ENCODE peak calls at places on chromosome 22, in six cellular contexts. A is lung, S is colonic mucosa, L is brain microvascular endothelial cell, Z is right lobe of liver, C is PC-3. H is an unnamed sample.
A peak's percentile ranks its signal among the peaks of the same experiment; 100 is the strongest.

GRCh38 chr22:20062766-20063083 is 17.3 kb upstream of the DGCR8 start:
- DNase-seq in A (no peak), S (no peak), L (peak; percentile 29), Z (no peak), C (peak; percentile 42), H (no peak)

GRCh38 chr22:44436656-44437492 is 61.2 kb downstream of the RTL6 start:
- DNase-seq in A (no peak), S (no peak), L (no peak), Z (no peak), C (no peak), H (no peak)

GRCh38 chr22:38872831-38873248 is 824 bp upstream of the CBX6 start:
- DNase-seq in A (peak; percentile 68), S (peak; percentile 49), L (no peak), Z (peak; percentile 56), C (no peak), H (no peak)

GRCh38 chr22:20128619-20128901 is 3.0 kb upstream of the ZDHHC8 start:
- DNase-seq in A (no peak), S (no peak), L (no peak), Z (no peak), C (no peak), H (no peak)

GRCh38 chr22:25105817-25106650 is 93.6 kb upstream of the CRYBB3 start:
- DNase-seq in A (no peak), S (no peak), L (no peak), Z (no peak), C (no peak), H (no peak)

GRCh38 chr22:46145361-46145851 is 4.9 kb upstream of the PPARA start:
- DNase-seq in A (no peak), S (no peak), L (no peak), Z (no peak), C (no peak), H (no peak)

GRCh38 chr22:50734343-50734771 is 3.6 kb upstream of the ACR start:
- DNase-seq in A (no peak), S (no peak), L (no peak), Z (no peak), C (no peak), H (no peak)

GRCh38 chr22:44689173-44689572 is 12.8 kb upstream of the PRR5 start:
- DNase-seq in A (no peak), S (no peak), L (no peak), Z (no peak), C (no peak), H (no peak)

GRCh38 chr22:19129871-19130270 is 1.2 kb upstream of the TSSK2 start:
- DNase-seq in A (no peak), S (no peak), L (no peak), Z (no peak), C (no peak), H (no peak)

GRCh38 chr22:19870153-19871022 is 15.7 kb upstream of the GNB1L start:
- DNase-seq in A (no peak), S (peak; percentile 16), L (no peak), Z (peak; percentile 17), C (no peak), H (no peak)

GRCh38 chr22:44181912-44182590 is 1.3 kb downstream of the PARVG start:
- DNase-seq in A (no peak), S (no peak), L (no peak), Z (no peak), C (no peak), H (no peak)

GRCh38 chr22:11627436-11627797 is 3900.6 kb upstream of the OR11H1 start:
- DNase-seq in A (no peak), S (no peak), L (no peak), Z (no peak), C (no peak), H (no peak)

GRCh38 chr22:42280836-42281235 is 10.4 kb upstream of the TCF20 start:
- DNase-seq in A (no peak), S (no peak), L (no peak), Z (no peak), C (no peak), H (no peak)

GRCh38 chr22:19121631-19122142 is 525 bp downstream of the DGCR2 start:
- DNase-seq in A (peak; percentile 69), S (peak; percentile 59), L (peak; percentile 19), Z (peak; percentile 69), C (peak; percentile 22), H (peak; percentile 21)

GRCh38 chr22:50051930-50052329 is 6.2 kb downstream of the TTLL8 start:
- DNase-seq in A (no peak), S (no peak), L (no peak), Z (peak; percentile 4), C (no peak), H (no peak)

GRCh38 chr22:43133401-43133800 is 9.8 kb downstream of the MCAT start:
- DNase-seq in A (no peak), S (no peak), L (no peak), Z (no peak), C (no peak), H (no peak)

DNA sequence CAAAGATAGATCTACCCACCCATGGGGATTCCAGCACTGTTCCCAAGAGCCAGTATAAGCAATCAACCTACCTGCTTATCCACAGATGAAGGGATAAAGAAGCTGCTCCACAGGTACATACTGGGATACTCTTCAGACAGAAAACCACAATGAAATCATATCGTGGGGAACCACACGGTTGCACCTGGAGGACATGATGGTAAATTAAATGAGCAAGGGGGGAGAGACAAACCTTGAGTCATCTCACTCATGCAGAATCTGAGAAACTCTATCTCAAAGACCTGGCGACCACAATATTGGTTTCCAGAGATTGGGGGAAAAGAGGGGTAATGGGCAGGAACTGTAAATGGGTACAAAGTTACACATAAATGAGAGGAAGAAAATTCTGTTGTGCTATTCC is 14.5 kb downstream of the RGL4 start:
- DNase-seq in A (no peak), S (no peak), L (no peak), Z (no peak), C (no peak), H (no peak)
- H3K36me3 ChIP-seq in A (peaks cover 32% of the 10 kb centered on the region), S (peaks cover 4% of the 10 kb centered on the region), L (peaks cover 46% of the 10 kb centered on the region), Z (peaks cover 25% of the 10 kb centered on the region), C (peaks cover 14% of the 10 kb centered on the region), H (no peaks in the 10 kb centered on the region)

GRCh38 chr22:28976588-28976987 is 85.0 kb downstream of the C22orf31 start:
- DNase-seq in A (no peak), S (no peak), L (peak; percentile 32), Z (no peak), C (peak; percentile 74), H (no peak)
- H3K27ac ChIP-seq in A (peak overlapping the region; percentile 14), S (no peak overlapping the region), L (peak overlapping the region; percentile 19), Z (no peak overlapping the region), C (peak overlapping the region; percentile 2), H (no peak overlapping the region)

GRCh38 chr22:47918936-47919505 is 1156.6 kb downstream of the TBC1D22A start:
- DNase-seq in A (no peak), S (no peak), L (no peak), Z (no peak), C (no peak), H (no peak)
- H3K36me3 ChIP-seq in A (no peaks in the 10 kb centered on the region), S (no peaks in the 10 kb centered on the region), L (no peaks in the 10 kb centered on the region), Z (no peaks in the 10 kb centered on the region), C (no peaks in the 10 kb centered on the region), H (no peaks in the 10 kb centered on the region)

DNA sequence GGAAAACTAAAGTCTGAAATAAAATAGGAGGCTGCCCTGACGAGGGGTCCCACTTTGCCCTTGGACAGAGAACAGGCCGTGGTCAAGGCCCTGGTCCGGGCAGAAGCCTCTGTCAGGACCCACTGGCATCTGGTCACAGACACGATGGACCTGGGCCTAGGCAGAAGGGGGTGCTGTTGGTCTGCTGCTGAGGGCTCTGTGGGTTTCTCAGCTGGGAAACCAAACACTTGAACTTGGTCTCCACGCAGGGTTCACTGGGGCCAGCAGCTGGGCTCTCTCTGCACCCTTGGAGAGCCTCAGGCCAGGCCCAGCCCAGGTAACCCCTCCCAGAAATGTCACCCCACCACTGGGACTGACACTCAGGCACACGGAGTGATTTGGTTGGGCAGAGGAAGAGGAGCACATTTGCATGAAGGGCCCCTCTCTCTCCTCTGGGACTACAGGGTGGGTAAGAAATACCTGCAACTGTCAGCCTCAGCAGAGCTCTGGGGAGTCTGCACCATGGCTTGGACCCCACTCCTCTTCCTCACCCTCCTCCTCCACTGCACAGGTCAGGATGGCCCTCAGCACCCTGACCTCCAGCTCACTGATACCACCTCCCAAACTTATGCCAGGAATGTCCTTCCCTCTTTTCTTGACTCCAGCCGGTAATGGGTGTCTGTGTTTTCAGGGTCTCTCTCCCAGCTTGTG is 48.1 kb upstream of the TOP3B start:
- DNase-seq in A (no peak), S (no peak), L (no peak), Z (no peak), C (no peak), H (peak; percentile 33)
- H3K27ac ChIP-seq in A (no peak overlapping the region), S (no peak overlapping the region), L (no peak overlapping the region), Z (no peak overlapping the region), C (no peak overlapping the region), H (peak overlapping the region; percentile 37)

DNA sequence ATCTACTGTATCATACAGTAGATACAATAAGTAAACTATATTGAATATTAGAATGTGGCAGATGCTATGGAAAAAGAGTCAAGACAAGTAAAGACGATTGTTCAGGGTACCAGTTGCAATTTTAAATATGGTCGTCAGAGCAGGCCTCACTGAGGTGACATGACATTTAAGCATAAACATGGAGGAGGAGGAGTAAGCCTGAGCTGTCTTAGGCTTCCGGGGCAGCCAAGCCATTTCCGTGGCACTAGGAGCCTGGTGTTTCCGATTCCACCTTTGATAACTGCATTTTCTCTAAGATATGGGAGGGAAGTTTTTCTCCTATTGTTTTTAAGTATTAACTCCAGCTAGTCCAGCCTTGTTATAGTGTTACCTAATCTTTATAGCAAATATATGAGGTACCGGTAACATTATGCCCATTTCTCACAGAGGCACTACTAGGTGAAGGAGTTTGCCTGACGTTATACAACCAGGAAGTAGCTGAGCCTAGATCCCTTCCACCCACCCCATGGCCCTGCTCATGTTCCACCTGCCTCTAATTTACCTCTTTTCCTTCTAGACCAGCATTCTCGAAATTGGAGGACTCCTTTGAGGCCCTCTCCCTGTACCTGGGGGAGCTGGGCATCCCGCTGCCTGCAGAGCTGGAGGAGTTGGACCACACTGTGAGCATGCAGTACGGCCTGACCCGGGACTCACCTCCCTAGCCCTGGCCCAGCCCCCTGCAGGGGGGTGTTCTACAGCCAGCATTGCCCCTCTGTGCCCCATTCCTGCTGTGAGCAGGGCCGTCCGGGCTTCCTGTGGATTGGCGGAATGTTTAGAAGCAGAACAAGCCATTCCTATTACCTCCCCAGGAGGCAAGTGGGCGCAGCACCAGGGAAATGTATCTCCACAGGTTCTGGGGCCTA is 14.3 kb downstream of the PIK3IP1 start:
- DNase-seq in A (no peak), S (no peak), L (no peak), Z (no peak), C (no peak), H (no peak)
- H3K36me3 ChIP-seq in A (peaks cover 54% of the 10 kb centered on the region), S (peaks cover 26% of the 10 kb centered on the region), L (peaks cover 39% of the 10 kb centered on the region), Z (peaks cover 13% of the 10 kb centered on the region), C (peaks cover under 1% of the 10 kb centered on the region), H (no peaks in the 10 kb centered on the region)

DNA sequence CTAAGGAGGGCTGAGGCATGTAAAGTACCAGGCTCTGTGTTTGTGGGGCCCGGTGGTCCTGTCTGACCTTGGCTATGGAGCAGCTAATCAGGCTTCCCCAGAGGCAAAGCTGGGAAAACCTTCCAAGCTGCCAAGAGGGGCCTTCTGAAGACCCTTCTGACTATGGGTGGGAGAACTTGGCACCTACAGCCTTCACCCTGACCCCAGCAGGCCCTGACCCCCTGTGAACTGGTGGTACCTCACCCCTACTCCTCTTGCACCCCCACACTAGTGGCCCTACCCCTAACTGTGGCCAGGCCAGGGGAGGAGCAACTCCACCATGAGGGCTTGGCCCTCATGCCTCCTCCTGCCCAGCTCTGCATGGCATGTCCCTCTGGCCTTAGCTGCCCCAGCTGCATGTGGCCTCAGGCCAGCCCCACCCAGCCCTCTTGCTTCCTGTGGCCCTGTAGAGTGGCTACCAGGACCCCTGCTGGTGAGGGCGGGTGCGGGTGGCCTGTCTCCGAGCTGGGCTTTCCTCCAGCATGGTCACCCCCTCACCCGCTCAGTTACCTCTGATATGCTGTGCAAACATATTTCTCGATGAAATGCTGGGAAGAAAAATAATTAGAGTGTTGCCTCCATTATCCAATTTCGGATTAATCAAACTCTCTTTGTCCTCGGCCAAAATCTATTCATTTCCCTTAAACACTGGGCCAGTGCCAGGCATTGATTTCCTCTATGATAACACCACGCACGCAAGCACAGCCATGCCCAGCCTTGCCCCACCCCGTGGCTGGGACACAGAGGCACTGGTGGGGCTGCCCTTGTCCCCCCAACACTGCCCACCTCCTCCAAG is 7.5 kb downstream of the GNAZ start:
- DNase-seq in A (no peak), S (no peak), L (no peak), Z (peak; percentile 55), C (no peak), H (no peak)
- H3K27ac ChIP-seq in A (no peak overlapping the region), S (no peak overlapping the region), L (no peak overlapping the region), Z (no peak overlapping the region), C (no peak overlapping the region), H (no peak overlapping the region)

H was measured in tibial nerve.